ENCODE peak calls at places on chromosomes 5 and 9, in seven cellular contexts. S is MM.1S, R is astrocyte, B is tibial artery, C is A549, W is left ventricle myocardium inferior, Y is lower lobe of right lung. G is an unnamed sample.

GRCh38 chr9:105921057-105921721 is 226.8 kb downstream of the TMEM38B start:
- DNase-seq in Y (no peak), R (peak), B (no peak), C (no peak), W (no peak), S (peak), G (no peak)

GRCh38 chr9:8857330-8858249 is 1058.0 kb upstream of the DMAC1 start:
- DNase-seq in B (peak), C (no peak), S (peak), W (peak), Y (peak), R (peak), G (peak)

GRCh38 chr9:69155341-69156030 is 18.6 kb upstream of the TJP2 start:
- DNase-seq in R (no peak), C (no peak), S (no peak), W (no peak), Y (no peak), B (no peak), G (no peak)

GRCh38 chr9:97431549-97432143 is 19.8 kb downstream of the TDRD7 start:
- DNase-seq in Y (no peak), R (no peak), S (no peak), W (no peak), B (no peak), C (no peak), G (no peak)

GRCh38 chr9:93674580-93675335 is 98.4 kb downstream of the PHF2 start:
- DNase-seq in C (no peak), S (no peak), B (peak), Y (peak), W (peak), R (no peak), G (no peak)

GRCh38 chr5:72121753-72122445 is 14.6 kb downstream of the MAP1B start:
- DNase-seq in R (peak), S (no peak), Y (no peak), W (no peak), B (no peak), C (no peak), G (no peak)

GRCh38 chr5:107646418-107646817 is 24.3 kb downstream of the EFNA5 start:
- DNase-seq in C (no peak), R (no peak), Y (no peak), W (no peak), S (no peak), B (no peak), G (no peak)

GRCh38 chr5:9361835-9362234 is 184.0 kb downstream of the SEMA5A start:
- DNase-seq in W (peak), R (no peak), C (peak), S (peak), B (no peak), Y (no peak), G (peak)

GRCh38 chr5:152140391-152140790 is 215.7 kb upstream of the GLRA1 start:
- DNase-seq in C (no peak), S (no peak), Y (no peak), R (no peak), W (no peak), B (no peak), G (no peak)

GRCh38 chr5:84403773-84404172 is 19.1 kb upstream of the EDIL3 start:
- DNase-seq in B (no peak), R (peak), W (no peak), C (no peak), Y (no peak), S (no peak), G (peak)

GRCh38 chr5:95631265-95631957 is 11.5 kb downstream of the GPR150 start:
- DNase-seq in R (peak), S (no peak), B (no peak), W (no peak), Y (no peak), C (no peak), G (peak)

GRCh38 chr9:6567140-6567591 is 78.4 kb downstream of the GLDC start:
- DNase-seq in C (peak), R (peak), S (no peak), Y (no peak), W (no peak), B (no peak), G (peak)

GRCh38 chr9:90451804-90452203 is 190.8 kb downstream of the DIRAS2 start:
- DNase-seq in W (no peak), S (no peak), Y (no peak), C (no peak), R (no peak), B (no peak), G (no peak)

GRCh38 chr5:80055491-80056170 is 20.5 kb downstream of the THBS4 start:
- DNase-seq in Y (no peak), S (no peak), W (no peak), R (no peak), B (no peak), C (no peak), G (no peak)

GRCh38 chr5:163915481-163915961 is 410.1 kb downstream of the MAT2B start:
- DNase-seq in C (no peak), B (no peak), Y (peak), W (no peak), S (peak), R (peak), G (no peak)

GRCh38 chr9:84296146-84296843 is 44.3 kb downstream of the SLC28A3 start:
- DNase-seq in B (no peak), C (peak), S (peak), W (no peak), Y (no peak), R (peak), G (peak)

GRCh38 chr9:18268381-18268780 is 205.6 kb upstream of the ADAMTSL1 start:
- DNase-seq in C (no peak), W (no peak), R (peak), S (no peak), Y (no peak), B (no peak), G (peak)

GRCh38 chr9:81552571-81552970 is 136.8 kb downstream of the TLE1 start:
- DNase-seq in W (no peak), C (no peak), S (no peak), Y (no peak), R (no peak), B (no peak), G (no peak)

GRCh38 chr5:177512736-177513380 is 3.2 kb upstream of the DOK3 start:
- DNase-seq in B (no peak), Y (no peak), R (no peak), C (no peak), W (no peak), S (no peak), G (no peak)

GRCh38 chr5:20129491-20129890 is 141.5 kb upstream of the CDH18 start:
- DNase-seq in R (no peak), B (no peak), S (no peak), C (no peak), Y (no peak), W (no peak), G (no peak)

GRCh38 chr5:136062563-136063274 is 33.9 kb downstream of the TGFBI start:
- DNase-seq in B (no peak), S (peak), R (no peak), Y (no peak), W (no peak), C (peak), G (peak)
- TF ChIP-seq CTCF in B (peak), S (peak), R (peak), Y (peak), W (peak), C (peak), G (peak)

GRCh38 chr5:115838885-115839518 is 2.4 kb downstream of the ATG12 start:
- DNase-seq in R (no peak), Y (no peak), S (peak), W (no peak), B (no peak), C (peak), G (peak)
- TF ChIP-seq CTCF in R (peak), Y (peak), S (peak), W (peak), B (peak), C (peak), G (peak)

GRCh38 chr9:36436909-36437308 is 36.8 kb upstream of the RNF38 start:
- DNase-seq in R (no peak), W (peak), C (no peak), S (no peak), Y (peak), B (no peak), G (peak)

GRCh38 chr9:36426348-36426747 is 26.3 kb upstream of the RNF38 start:
- DNase-seq in W (no peak), Y (no peak), R (no peak), S (no peak), C (no peak), B (no peak), G (no peak)

GRCh38 chr9:36426945-36427344 is 26.9 kb upstream of the RNF38 start:
- DNase-seq in R (no peak), S (no peak), B (no peak), Y (no peak), C (no peak), W (no peak), G (no peak)

GRCh38 chr9:36433386-36433785 is 33.3 kb upstream of the RNF38 start:
- DNase-seq in Y (no peak), C (no peak), R (no peak), B (no peak), S (no peak), W (no peak), G (no peak)

DNA sequence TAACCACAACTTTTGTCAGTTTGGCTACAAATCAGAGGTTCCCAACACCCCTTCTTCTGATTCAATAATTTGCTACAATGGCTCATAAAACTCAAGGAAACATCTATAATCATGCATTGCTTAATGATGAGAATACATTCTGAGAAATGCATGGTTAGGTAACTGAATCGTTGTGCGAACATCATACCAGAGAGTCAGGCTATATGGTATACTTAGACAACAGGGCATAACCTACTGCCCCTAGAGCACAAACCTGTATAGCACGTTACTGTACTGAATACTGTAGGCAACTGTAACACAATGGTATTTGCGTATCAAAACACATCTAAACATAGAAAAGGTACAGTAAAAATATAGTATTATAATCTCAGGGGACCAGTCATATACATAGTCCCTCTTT is 31.0 kb upstream of the RNF38 start:
- DNase-seq in R (no peak), Y (no peak), C (no peak), B (no peak), S (no peak), W (no peak), G (no peak)
- TF ChIP-seq CTCF in R (no peak), Y (no peak), C (no peak), B (no peak), S (no peak), W (no peak), G (no peak)

DNA sequence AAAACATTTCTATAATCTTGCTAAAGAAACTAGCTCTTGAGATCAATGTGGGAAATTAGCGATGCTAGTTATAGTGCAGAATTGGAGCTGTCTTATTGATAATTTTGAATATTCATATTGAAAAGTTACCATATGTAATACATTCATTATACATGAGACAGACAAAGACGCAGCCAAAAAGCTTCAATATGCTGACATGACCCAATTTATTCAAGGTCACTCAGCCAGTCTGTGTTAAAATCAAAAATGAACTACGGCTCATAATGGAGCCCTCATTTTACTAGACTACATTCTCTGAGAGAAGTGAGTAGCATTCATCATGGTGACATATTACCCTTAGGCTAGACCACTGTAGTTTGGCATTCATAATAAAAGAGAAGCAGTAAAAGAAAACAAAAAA is 107.3 kb upstream of the GABRG2 start:
- DNase-seq in S (no peak), Y (no peak), W (no peak), R (no peak), B (no peak), C (no peak), G (no peak)
- TF ChIP-seq CTCF in S (no peak), Y (no peak), W (no peak), R (no peak), B (no peak), C (no peak), G (no peak)

DNA sequence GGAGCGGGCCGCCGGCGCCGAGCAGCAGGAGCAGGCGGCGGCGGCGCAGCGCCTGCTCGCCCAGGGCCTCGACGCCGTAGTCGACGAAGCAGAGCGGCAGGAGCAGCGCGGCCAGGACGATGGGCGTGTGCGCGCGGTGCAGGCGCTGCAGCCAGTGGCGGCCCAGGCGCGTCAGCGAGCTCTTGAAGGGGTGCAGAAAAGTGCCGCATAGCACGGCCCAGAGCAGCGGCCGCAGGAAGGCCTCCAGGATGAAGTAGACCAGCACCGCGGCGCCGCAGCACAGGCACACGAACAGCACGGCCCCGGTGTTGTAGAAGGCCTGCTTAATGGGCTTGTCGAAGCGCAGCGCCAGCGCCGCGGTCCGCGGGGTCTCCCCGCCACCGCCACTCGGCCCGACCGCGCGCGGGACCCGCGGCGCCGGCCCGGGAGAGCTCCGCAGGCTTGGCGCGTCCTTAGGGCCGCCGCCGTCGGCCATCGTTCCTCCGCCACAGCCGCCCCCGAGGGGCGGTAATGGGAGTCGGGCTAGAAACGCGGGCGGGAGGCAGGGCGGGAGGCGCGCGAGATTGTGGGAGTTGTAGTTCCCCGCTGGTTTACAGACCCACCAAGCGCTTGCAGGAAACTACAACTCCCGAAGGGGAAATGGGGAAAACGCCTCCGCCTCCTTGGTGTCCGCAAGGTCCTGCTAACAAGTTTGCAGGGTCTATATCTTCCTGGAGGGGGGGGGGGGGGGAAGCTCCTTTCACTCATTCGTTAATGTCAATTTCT is at the start of gene TMEM245:
- DNase-seq in C (peak), B (peak), W (peak), R (peak), S (peak), Y (peak), G (peak)
- TF ChIP-seq CTCF in C (no peak), B (no peak), W (no peak), R (no peak), S (no peak), Y (peak), G (no peak)

GRCh38 chr5:139788294-139788875 is 7.2 kb upstream of the PSD2 start:
- DNase-seq in B (peak), S (no peak), W (peak), C (no peak), R (no peak), Y (peak), G (peak)
- TF ChIP-seq CTCF in B (no peak), S (no peak), W (peak), C (no peak), R (no peak), Y (no peak), G (no peak)

DNA sequence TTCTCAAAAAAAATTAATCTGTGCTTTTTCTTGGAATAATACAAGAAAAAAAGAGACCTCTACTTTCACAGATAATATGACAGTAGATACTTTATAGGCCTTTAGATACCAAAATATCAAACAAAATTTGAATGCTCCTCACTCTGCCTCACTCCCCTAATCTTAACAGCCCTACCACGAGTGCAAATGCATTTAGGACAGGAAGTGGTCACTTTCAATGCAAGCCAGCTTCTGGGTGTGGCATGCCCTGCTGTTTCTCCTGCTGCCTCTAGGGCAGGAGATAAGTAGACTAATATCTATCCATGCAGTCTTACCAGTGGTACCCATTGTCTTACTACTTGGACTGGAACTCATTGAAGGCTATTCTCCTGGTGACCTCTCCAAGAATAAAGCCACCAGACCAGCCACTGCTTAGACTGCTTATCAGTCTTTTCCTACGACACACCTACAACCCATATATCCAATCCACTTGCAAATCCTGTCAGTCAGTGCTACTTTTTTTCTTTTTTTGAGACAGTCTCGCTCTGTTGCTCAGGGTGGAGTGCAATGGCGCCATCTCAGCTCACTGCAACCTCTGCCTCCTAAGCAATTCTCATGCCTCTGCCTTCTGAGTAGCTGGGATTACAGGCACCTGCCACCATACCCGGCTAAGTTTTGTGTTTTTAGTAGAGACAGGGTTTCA is 23.0 kb downstream of the FRRS1L start:
- DNase-seq in Y (no peak), W (no peak), C (peak), R (peak), S (peak), B (no peak), G (peak)
- TF ChIP-seq CTCF in Y (peak), W (no peak), C (no peak), R (peak), S (peak), B (no peak), G (peak)

GRCh38 chr5:32707394-32707997 is 3.6 kb upstream of the NPR3 start:
- DNase-seq in C (peak), R (no peak), W (no peak), B (no peak), S (peak), Y (no peak), G (peak)
- TF ChIP-seq CTCF in C (peak), R (peak), W (peak), B (peak), S (peak), Y (peak), G (peak)

GRCh38 chr9:136118061-136118366 is 661 bp downstream of the TMEM250 start:
- DNase-seq in S (no peak), Y (peak), C (no peak), W (peak), B (no peak), R (no peak), G (no peak)

GRCh38 chr9:136119259-136120118 is 814 bp upstream of the TMEM250 start:
- DNase-seq in C (peak), Y (no peak), R (no peak), B (peak), W (no peak), S (no peak), G (peak)

GRCh38 chr9:136117291-136118060 is 1.2 kb downstream of the TMEM250 start:
- DNase-seq in B (no peak), W (peak), Y (no peak), C (peak), R (no peak), S (no peak), G (peak)

GRCh38 chr9:136120119-136120393 is 1.4 kb upstream of the TMEM250 start:
- DNase-seq in R (no peak), C (no peak), S (no peak), Y (no peak), W (no peak), B (no peak), G (no peak)

DNA sequence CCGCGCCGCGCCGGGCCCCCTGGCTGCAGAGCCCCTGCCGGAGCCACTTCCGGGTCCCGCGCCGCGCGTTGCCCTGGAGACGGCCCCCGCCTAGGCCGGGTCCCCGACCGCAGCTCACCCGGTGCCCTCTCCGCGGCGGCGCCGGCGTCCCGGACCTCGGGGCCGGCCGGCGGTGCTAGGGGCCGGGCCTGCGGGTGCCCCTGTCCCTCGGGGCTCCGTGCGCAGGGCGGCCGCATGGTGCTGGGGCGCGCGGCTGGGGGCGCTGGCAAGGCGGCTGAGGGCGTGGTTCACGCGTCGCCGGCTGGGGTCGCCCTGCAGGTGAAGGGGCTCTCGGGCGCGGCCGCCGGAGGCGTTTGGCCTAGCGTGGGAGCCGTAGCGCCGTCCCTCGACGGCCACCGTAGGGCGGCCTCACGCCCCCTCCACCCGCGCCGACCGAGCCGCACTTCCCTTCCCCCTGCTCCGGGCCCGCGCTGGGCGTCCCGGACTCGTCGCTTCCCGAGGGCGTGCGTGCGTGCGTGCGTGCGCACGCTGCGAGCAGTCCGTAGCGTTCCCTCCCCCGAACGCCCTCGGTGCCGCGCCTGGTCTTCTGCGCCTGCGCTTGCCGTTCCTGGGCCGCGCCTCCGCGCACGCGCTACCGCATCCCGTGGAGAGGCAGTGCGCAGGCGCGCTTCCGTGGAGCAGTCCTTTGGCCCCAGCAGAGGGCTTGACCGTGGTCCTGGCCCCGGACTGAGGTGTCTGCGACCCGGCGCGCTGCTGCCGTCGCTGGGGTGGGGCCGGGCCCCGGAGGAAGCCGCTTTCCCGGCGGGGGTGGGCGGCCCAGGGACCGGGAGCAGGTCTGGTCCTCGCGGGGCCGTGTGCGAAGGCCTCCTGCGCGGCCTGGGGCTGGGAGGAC is at the start of gene TMEM250:
- DNase-seq in Y (peak), C (peak), B (peak), R (peak), W (peak), S (peak), G (peak)
- TF ChIP-seq CTCF in Y (peak), C (no peak), B (peak), R (no peak), W (peak), S (no peak), G (peak)

GRCh38 chr5:111851616-111852015 is 94.6 kb upstream of the NREP start:
- DNase-seq in R (no peak), B (no peak), Y (no peak), W (no peak), S (no peak), C (no peak), G (no peak)
- TF ChIP-seq CTCF in R (no peak), B (no peak), Y (no peak), W (no peak), S (no peak), C (no peak), G (no peak)

G was measured in AG10803.